ENCODE peak calls at places on chromosomes 3 and 15, in four cellular contexts. I is non-pigmented ciliary epithelial cell, D is activated B cell treated with CpG ODN at 0.5 μM for 24 hours, H is kidney glomerular epithelial cell. K is an unnamed sample.

GRCh38 chr15:74826911-74827310 is 484 bp downstream of the CPLX3 start:
- DNase-seq in D (no peak), I (no peak), H (no peak), K (no peak)

GRCh38 chr15:25849431-25849921 is 13.7 kb downstream of the ATP10A start:
- DNase-seq in D (no peak), I (no peak), H (peak), K (no peak)

GRCh38 chr15:42457445-42458442 is 33.2 kb downstream of the ZNF106 start:
- DNase-seq in H (peak), I (peak), D (no peak), K (no peak)

GRCh38 chr3:149352556-149352955 is 19.1 kb upstream of the TM4SF18 start:
- DNase-seq in I (no peak), H (peak), D (no peak), K (peak)

GRCh38 chr3:142649996-142650693 is 54.0 kb downstream of the PLS1 start:
- DNase-seq in H (peak), I (no peak), D (no peak), K (no peak)

GRCh38 chr3:45509038-45509767 is 85.3 kb upstream of the LIMD1 start:
- DNase-seq in D (no peak), H (peak), I (peak), K (no peak)

GRCh38 chr3:127480196-127480933 is 110.2 kb downstream of the TPRA1 start:
- DNase-seq in D (no peak), H (no peak), I (no peak), K (no peak)

GRCh38 chr3:123750209-123750608 is 133.9 kb downstream of the MYLK start:
- DNase-seq in I (no peak), H (no peak), D (no peak), K (no peak)

GRCh38 chr3:195196266-195196665 is 74.7 kb downstream of the XXYLT1 start:
- DNase-seq in D (no peak), I (no peak), H (peak), K (no peak)

GRCh38 chr15:71592186-71592585 is 218.2 kb upstream of the NR2E3 start:
- DNase-seq in H (no peak), I (no peak), D (no peak), K (peak)

GRCh38 chr15:32952901-32953889 is 235.4 kb downstream of the GREM1 start:
- DNase-seq in D (no peak), I (no peak), H (no peak), K (no peak)

GRCh38 chr15:57607570-57608000 is 15.9 kb downstream of the MYZAP start:
- DNase-seq in I (peak), D (no peak), H (no peak), K (no peak)

GRCh38 chr15:76313731-76314130 is 2.5 kb upstream of the ETFA start:
- DNase-seq in I (no peak), D (no peak), H (no peak), K (peak)

GRCh38 chr15:68652141-68652540 is 73.3 kb downstream of the CORO2B start:
- DNase-seq in I (no peak), D (no peak), H (no peak), K (no peak)

GRCh38 chr3:71438004-71438685 is 145.4 kb downstream of the FOXP1 start:
- DNase-seq in I (no peak), D (no peak), H (no peak), K (no peak)

GRCh38 chr15:100596792-100597191 is 5.2 kb downstream of the LINS1 start:
- DNase-seq in H (peak), I (no peak), D (no peak), K (no peak)

GRCh38 chr15:72009207-72009606 is 108.7 kb downstream of the MYO9A start:
- DNase-seq in I (no peak), H (peak), D (no peak), K (peak)

GRCh38 chr3:15795563-15796308 is 2.0 kb downstream of the ANKRD28 start:
- DNase-seq in H (peak), D (no peak), I (no peak), K (no peak)

GRCh38 chr15:29917600-29918597 is 95.6 kb upstream of the TJP1 start:
- DNase-seq in I (no peak), H (no peak), D (no peak), K (no peak)

GRCh38 chr3:193605876-193606275 is 12.9 kb downstream of the OPA1 start:
- DNase-seq in D (no peak), H (peak), I (no peak), K (peak)

GRCh38 chr15:41944313-41944940 is 27.9 kb downstream of the EHD4 start:
- DNase-seq in H (peak), I (peak), D (no peak), K (no peak)

GRCh38 chr3:3799173-3800075 is at the start of gene LRRN1:
- DNase-seq in D (peak), H (no peak), I (no peak), K (peak)

GRCh38 chr3:44418549-44418948 is 58.9 kb downstream of the ZNF445 start:
- DNase-seq in D (no peak), H (no peak), I (no peak), K (peak)

GRCh38 chr3:189272500-189273119 is 100.8 kb downstream of the TPRG1 start:
- DNase-seq in H (peak), I (no peak), D (no peak), K (no peak)

GRCh38 chr3:115823083-115823482 is 199.8 kb downstream of the GAP43 start:
- DNase-seq in H (no peak), I (no peak), D (no peak), K (no peak)

GRCh38 chr3:186679151-186679550 is 13.3 kb downstream of the HRG start:
- DNase-seq in H (no peak), D (no peak), I (no peak), K (no peak)

GRCh38 chr15:38129531-38130199 is 123.0 kb upstream of the SPRED1 start:
- DNase-seq in I (peak), D (no peak), H (peak), K (peak)

K was measured in upper lobe of left lung.